ENCODE peak calls at places on chromosomes 6 and 20, in four cellular contexts. P is neuronal stem cell, J is mesenchymal stem cell, Q is IMR-90. S is an unnamed sample.
A peak's percentile ranks its signal among the peaks of the same experiment; 100 is the strongest.

GRCh38 chr6:45479834-45480696 is 102.3 kb upstream of the SUPT3H start:
- DNase-seq in P (no peak), J (peak; percentile 96), Q (peak; percentile 88), S (no peak)

GRCh38 chr20:7703436-7703835 is 236.8 kb downstream of the HAO1 start:
- DNase-seq in P (no peak), J (no peak), Q (no peak), S (no peak)

GRCh38 chr6:593139-593906 is 63.6 kb downstream of the HUS1B start:
- DNase-seq in P (peak; percentile 58), J (peak; percentile 63), Q (peak; percentile 56), S (peak; percentile 66)

GRCh38 chr6:97401533-97401932 is 118.5 kb upstream of the MMS22L start:
- DNase-seq in P (no peak), J (no peak), Q (peak; percentile 8), S (peak; percentile 5)

GRCh38 chr20:34754611-34755010 is 50.5 kb downstream of the TP53INP2 start:
- DNase-seq in P (no peak), J (no peak), Q (no peak), S (no peak)

GRCh38 chr20:44433751-44434538 is 41.7 kb upstream of the TTPAL start:
- DNase-seq in P (no peak), J (no peak), Q (no peak), S (no peak)

GRCh38 chr6:33271098-33271607 is 523 bp downstream of the VPS52 start:
- DNase-seq in P (no peak), J (no peak), Q (no peak), S (no peak)

GRCh38 chr20:52103911-52104545 is 87.6 kb downstream of the ZFP64 start:
- DNase-seq in P (no peak), J (peak; percentile 29), Q (peak; percentile 14), S (peak; percentile 92)

GRCh38 chr6:83474309-83474708 is 38.0 kb upstream of the PRSS35 start:
- DNase-seq in P (no peak), J (peak; percentile 44), Q (peak; percentile 34), S (no peak)

GRCh38 chr6:155523821-155524238 is 68.2 kb upstream of the NOX3 start:
- DNase-seq in P (peak; percentile 36), J (no peak), Q (no peak), S (peak; percentile 76)
- H3K9ac ChIP-seq in P (no peak overlapping the region), J (peak overlapping the region; percentile 23), Q (no peak overlapping the region), S (no peak overlapping the region)

DNA sequence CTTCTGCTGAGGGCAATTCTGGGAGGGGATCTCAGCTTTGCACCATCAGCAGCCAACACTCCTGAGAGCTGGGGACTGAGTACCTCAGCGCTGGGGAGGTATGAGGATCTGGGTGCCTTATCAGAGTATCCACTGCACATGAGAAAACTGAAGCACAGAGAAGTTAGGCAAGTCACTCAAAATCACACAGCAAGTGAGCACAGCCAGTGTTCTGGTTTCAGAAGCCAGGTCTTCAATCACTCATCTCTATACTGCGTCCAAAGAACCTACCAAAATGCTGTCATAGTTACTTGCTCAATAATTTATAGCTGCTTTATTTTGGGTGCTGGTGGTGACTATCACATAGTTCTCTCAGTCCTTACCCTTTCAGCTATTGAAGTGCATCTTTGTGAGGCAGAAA is 5.0 kb downstream of the ADTRP start:
- DNase-seq in P (no peak), J (no peak), Q (no peak), S (no peak)
- H3K18ac ChIP-seq in P (peak overlapping the region; percentile 9), J (peak overlapping the region; percentile 28), Q (peak overlapping the region; percentile 24), S (no peak overlapping the region)

GRCh38 chr6:40720375-40720748 is 133.2 kb upstream of the LRFN2 start:
- DNase-seq in P (no peak), J (no peak), Q (no peak), S (peak; percentile 50)
- H2BK5ac ChIP-seq in P (no peak overlapping the region), J (no peak overlapping the region), Q (no peak overlapping the region), S (peak overlapping the region; percentile 34)

GRCh38 chr6:7390218-7390878 is 740 bp downstream of the RIOK1 start:
- DNase-seq in P (no peak), J (no peak), Q (peak; percentile 76), S (peak; percentile 13)

GRCh38 chr6:7389162-7389450 is 436 bp downstream of the CAGE1 start:
- DNase-seq in P (no peak), J (no peak), Q (peak; percentile 71), S (no peak)

GRCh38 chr6:7389451-7390217 is at the start of the genes CAGE1 and RIOK1:
- DNase-seq in P (peak; percentile 91), J (peak; percentile 98), Q (peak; percentile 93), S (peak; percentile 97)

GRCh38 chr6:7392402-7392801 is 2.8 kb downstream of the RIOK1 start:
- DNase-seq in P (no peak), J (peak; percentile 24), Q (no peak), S (no peak)

DNA sequence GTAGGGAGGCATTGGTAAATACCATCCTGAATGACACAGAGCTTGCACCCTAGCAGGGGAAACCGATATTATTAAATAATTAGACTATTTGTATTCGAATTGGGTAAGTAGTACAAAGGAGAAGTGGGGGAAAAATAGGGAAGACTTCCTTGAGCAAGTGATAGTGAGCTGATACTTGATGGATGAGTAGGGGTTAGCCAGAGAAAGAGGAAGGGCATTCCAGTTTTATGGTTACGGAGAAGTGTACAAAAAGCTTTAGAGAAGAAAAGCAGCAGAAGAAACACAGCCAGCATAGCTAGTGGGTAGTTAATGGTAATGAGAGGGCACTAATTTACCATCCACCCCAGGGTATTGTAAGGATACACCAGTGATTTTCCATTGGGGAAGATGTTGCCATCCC is 1.6 kb downstream of the RIOK1 start:
- DNase-seq in P (no peak), J (peak; percentile 5), Q (no peak), S (no peak)
- H3K9ac ChIP-seq in P (no peak overlapping the region), J (peak overlapping the region; percentile 91), Q (no peak overlapping the region), S (peak overlapping the region; percentile 48)

GRCh38 chr20:32397567-32398084 is 39.5 kb downstream of the ASXL1 start:
- DNase-seq in P (no peak), J (no peak), Q (no peak), S (no peak)
- H3K18ac ChIP-seq in P (no peak overlapping the region), J (no peak overlapping the region), Q (no peak overlapping the region), S (no peak overlapping the region)

GRCh38 chr20:24796236-24796635 is 152.8 kb upstream of the CST7 start:
- DNase-seq in P (no peak), J (no peak), Q (no peak), S (no peak)

GRCh38 chr20:24799971-24800580 is 149.0 kb upstream of the CST7 start:
- DNase-seq in P (no peak), J (no peak), Q (no peak), S (no peak)

GRCh38 chr20:24797864-24798655 is 151.0 kb upstream of the CST7 start:
- DNase-seq in P (no peak), J (no peak), Q (no peak), S (no peak)

GRCh38 chr20:24802286-24802820 is 146.7 kb upstream of the CST7 start:
- DNase-seq in P (no peak), J (no peak), Q (no peak), S (no peak)

DNA sequence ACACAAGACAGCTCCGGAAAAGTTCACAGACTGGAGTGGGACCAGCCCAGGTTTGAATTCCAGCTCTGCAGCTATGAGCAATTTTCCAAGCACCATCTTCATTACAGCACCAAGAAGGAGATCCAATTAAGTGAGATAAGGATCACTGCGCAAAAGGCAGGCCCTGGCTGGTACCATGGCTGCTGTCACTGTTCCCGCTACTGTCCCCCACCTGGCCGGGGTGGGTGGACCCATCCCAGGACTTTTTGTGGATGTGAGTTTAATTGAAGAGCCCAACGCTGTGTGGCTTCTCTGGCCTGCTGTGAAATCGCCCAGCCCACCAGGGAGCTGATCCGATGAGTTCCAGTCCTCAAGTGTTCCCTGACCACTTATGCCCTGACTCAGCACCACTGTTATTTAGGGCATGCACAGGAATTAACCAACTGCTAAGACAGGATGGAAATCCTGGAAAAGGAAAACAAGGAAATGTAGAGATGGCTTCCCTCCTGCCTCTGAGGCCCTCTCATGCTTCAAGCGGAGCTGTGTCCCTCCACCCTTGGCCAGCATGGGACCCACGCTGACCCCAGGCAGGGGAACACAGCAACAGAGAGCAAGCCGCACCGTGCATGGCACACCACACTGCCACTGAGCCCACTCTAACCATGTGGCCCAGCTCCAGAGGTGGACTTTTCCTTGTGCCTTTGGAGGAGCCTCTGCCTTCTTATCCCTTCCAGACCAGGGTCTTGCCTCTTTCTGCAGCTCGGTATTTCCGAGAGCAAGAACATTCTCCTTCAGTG is 150.0 kb upstream of the CST7 start:
- DNase-seq in P (no peak), J (peak; percentile 67), Q (no peak), S (no peak)
- H2BK5ac ChIP-seq in P (no peak overlapping the region), J (no peak overlapping the region), Q (no peak overlapping the region), S (no peak overlapping the region)

GRCh38 chr6:20826378-20826777 is 292.1 kb downstream of the CDKAL1 start:
- DNase-seq in P (no peak), J (peak; percentile 71), Q (peak; percentile 78), S (no peak)
- H3K9ac ChIP-seq in P (no peak overlapping the region), J (peak overlapping the region; percentile 72), Q (no peak overlapping the region), S (no peak overlapping the region)

DNA sequence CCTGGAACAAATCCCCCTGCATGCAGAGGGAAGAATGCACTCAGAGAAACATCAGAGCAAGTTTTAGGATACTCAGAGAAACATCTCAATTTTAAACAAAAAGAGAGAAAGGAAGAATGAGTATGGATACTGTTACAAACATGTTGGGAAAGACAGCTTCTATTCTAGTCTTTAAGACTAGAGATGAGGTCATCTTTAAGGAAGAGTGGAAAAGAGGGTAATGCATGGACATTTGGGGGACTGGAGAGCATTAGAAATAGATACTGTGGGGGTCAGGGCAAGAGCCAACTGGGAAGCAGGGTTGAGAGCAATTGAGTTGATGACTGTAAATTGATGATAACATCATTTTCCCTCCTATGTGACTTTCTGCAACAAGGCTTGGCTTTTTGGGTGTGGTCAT is 431.2 kb downstream of the CDH26 start:
- DNase-seq in P (no peak), J (no peak), Q (no peak), S (no peak)
- H3K18ac ChIP-seq in P (no peak overlapping the region), J (no peak overlapping the region), Q (no peak overlapping the region), S (no peak overlapping the region)